ENCODE peak calls at places on chromosomes 12 and 14, in nine cellular contexts. X is tibial artery; Q is RKO; V is stimulated activated naive B cell treated with anti-CD40 and anti-IgM and Interleukin-4, amounts not matched to agents 10 μg/mL and 1 μg/mL and 100 μg/mL, for 72 hours; J is activated CD4-positive, alpha-beta T cell treated with anti-CD3 and anti-CD28 coated beads for 24 hours; K is anterior cingulate cortex; O is mammary epithelial cell; P is CMK; D is AG09309. B is an unnamed sample.

GRCh38 chr12:56040963-56041578 is 647 bp upstream of the RPS26 start:
- DNase-seq in D (no peak), O (peak; percentile 2), P (no peak), X (no peak), V (no peak), J (no peak), Q (no peak), K (no peak), B (no peak)

GRCh38 chr14:86153480-86153879 is 623.5 kb downstream of the FLRT2 start:
- DNase-seq in K (no peak), Q (no peak), J (no peak), V (no peak), P (no peak), D (no peak), O (no peak), X (no peak), B (no peak)

GRCh38 chr14:71702799-71703198 is 229.4 kb upstream of the RGS6 start:
- DNase-seq in J (no peak), K (no peak), P (no peak), X (no peak), D (no peak), Q (no peak), O (no peak), V (no peak), B (no peak)

GRCh38 chr14:71590131-71590530 is 342.1 kb upstream of the RGS6 start:
- DNase-seq in X (no peak), D (no peak), P (no peak), V (no peak), O (no peak), Q (no peak), K (no peak), J (no peak), B (no peak)

GRCh38 chr12:124624823-124625222 is 57.4 kb upstream of the NCOR2 start:
- DNase-seq in D (no peak), Q (no peak), V (no peak), J (no peak), P (no peak), X (no peak), O (no peak), K (no peak), B (no peak)

GRCh38 chr14:104843442-104844305 is 21.4 kb upstream of the CEP170B start:
- DNase-seq in V (no peak), J (no peak), Q (no peak), K (no peak), O (no peak), P (no peak), X (peak; percentile 65), D (no peak), B (no peak)

GRCh38 chr12:2743478-2743877 is 51.3 kb upstream of the FKBP4 start:
- DNase-seq in O (no peak), J (no peak), Q (no peak), X (no peak), P (no peak), K (no peak), V (no peak), D (no peak), B (no peak)

GRCh38 chr12:52805739-52806138 is 8.2 kb downstream of the KRT4 start:
- DNase-seq in O (no peak), K (no peak), X (no peak), Q (no peak), J (no peak), P (no peak), V (no peak), D (no peak), B (no peak)

GRCh38 chr14:73728106-73729014 is 14.2 kb upstream of the PNMA1 start:
- DNase-seq in Q (peak; percentile 79), X (peak; percentile 89), K (peak; percentile 80), O (peak; percentile 50), P (peak; percentile 81), D (no peak), V (peak; percentile 73), J (peak; percentile 89), B (peak; percentile 87)

GRCh38 chr12:21697829-21698630 is 40.4 kb upstream of the LDHB start:
- DNase-seq in X (no peak), Q (peak; percentile 45), K (no peak), O (peak; percentile 6), J (no peak), V (no peak), D (no peak), P (no peak), B (no peak)

GRCh38 chr14:100402631-100403030 is 79.5 kb downstream of the SLC25A47 start:
- DNase-seq in P (no peak), X (no peak), O (no peak), Q (no peak), K (no peak), V (no peak), D (no peak), J (no peak), B (no peak)

GRCh38 chr12:96907681-96908163 is 665 bp downstream of the NEDD1 start:
- DNase-seq in Q (peak; percentile 49), X (no peak), P (peak; percentile 2), D (no peak), J (no peak), V (no peak), K (no peak), O (peak; percentile 42), B (peak; percentile 16)

GRCh38 chr14:28635387-28635786 is 131.2 kb upstream of the FOXG1 start:
- DNase-seq in Q (peak; percentile 28), D (no peak), X (no peak), J (no peak), P (no peak), K (no peak), V (no peak), O (peak; percentile 27), B (no peak)

GRCh38 chr12:19916982-19917381 is 451.4 kb upstream of the PDE3A start:
- DNase-seq in J (no peak), Q (no peak), X (no peak), D (no peak), V (no peak), O (no peak), P (no peak), K (no peak), B (no peak)

GRCh38 chr14:104800600-104801283 is at the start of gene ZBTB42:
- DNase-seq in O (peak; percentile 66), P (no peak), D (no peak), V (no peak), Q (peak; percentile 49), X (peak; percentile 84), K (no peak), J (peak; percentile 30), B (peak; percentile 80)

GRCh38 chr12:78430501-78430900 is 434.1 kb upstream of the SYT1 start:
- DNase-seq in X (no peak), O (no peak), P (no peak), K (no peak), Q (no peak), D (no peak), V (no peak), J (no peak), B (no peak)

GRCh38 chr12:26833692-26834168 is 736 bp upstream of the ITPR2 start:
- DNase-seq in O (peak; percentile 25), P (no peak), V (peak; percentile 16), D (no peak), J (no peak), K (no peak), Q (peak; percentile 39), X (peak; percentile 71), B (peak; percentile 79)

GRCh38 chr14:36504805-36505192 is 15.2 kb downstream of the NKX2-1 start:
- DNase-seq in K (no peak), X (no peak), D (no peak), P (no peak), V (no peak), O (no peak), J (no peak), Q (no peak), B (no peak)

GRCh38 chr12:95790912-95791849 is 617 bp upstream of the NTN4 start:
- DNase-seq in D (no peak), X (peak; percentile 69), P (no peak), V (no peak), O (peak; percentile 39), K (no peak), Q (no peak), J (no peak), B (peak; percentile 18)

GRCh38 chr14:99476864-99477263 is 3.8 kb downstream of the SETD3 start:
- DNase-seq in J (no peak), D (no peak), P (no peak), V (no peak), K (no peak), O (peak; percentile 40), X (no peak), Q (peak; percentile 9), B (no peak)

GRCh38 chr14:85313801-85314207 is 216.1 kb upstream of the FLRT2 start:
- DNase-seq in K (no peak), Q (no peak), J (no peak), V (no peak), P (no peak), O (no peak), X (no peak), D (peak; percentile 77), B (no peak)

GRCh38 chr12:113935459-113935858 is 30.7 kb downstream of the RBM19 start:
- DNase-seq in O (no peak), D (no peak), Q (no peak), K (no peak), J (no peak), X (no peak), P (no peak), V (no peak), B (no peak)

GRCh38 chr14:39050389-39050788 is 52.6 kb downstream of the SEC23A start:
- DNase-seq in Q (peak; percentile 24), K (no peak), P (no peak), J (no peak), D (peak; percentile 52), X (no peak), V (no peak), O (peak; percentile 88), B (no peak)

GRCh38 chr12:19120795-19121194 is 8.7 kb upstream of the PLEKHA5 start:
- DNase-seq in J (no peak), P (no peak), K (no peak), V (no peak), D (no peak), Q (peak; percentile 55), X (no peak), O (peak; percentile 56), B (no peak)

GRCh38 chr12:131831635-131832041 is 3.4 kb downstream of the MMP17 start:
- DNase-seq in O (peak; percentile 14), K (peak; percentile 60), Q (peak; percentile 34), V (no peak), P (peak; percentile 84), X (peak; percentile 63), J (no peak), D (peak; percentile 66), B (no peak)

GRCh38 chr14:33836203-33836894 is 114.5 kb downstream of the EGLN3 start:
- DNase-seq in O (peak; percentile 32), V (no peak), J (no peak), X (no peak), K (peak; percentile 9), Q (no peak), D (no peak), P (peak; percentile 52), B (no peak)

GRCh38 chr12:89857652-89858274 is 149.1 kb upstream of the ATP2B1 start:
- DNase-seq in O (no peak), J (no peak), P (no peak), V (no peak), X (no peak), Q (no peak), K (no peak), D (no peak), B (no peak)

GRCh38 chr14:61585598-61586538 is 109.4 kb upstream of the HIF1A start:
- DNase-seq in O (no peak), J (no peak), X (peak; percentile 93), P (no peak), D (no peak), Q (no peak), V (no peak), K (no peak), B (no peak)

GRCh38 chr12:31363416-31363809 is 37.5 kb upstream of the SINHCAF start:
- DNase-seq in P (no peak), V (no peak), J (no peak), Q (no peak), K (no peak), D (no peak), X (no peak), O (no peak), B (no peak)

GRCh38 chr12:96206957-96207356 is 12.8 kb downstream of the ELK3 start:
- DNase-seq in O (no peak), Q (no peak), D (no peak), P (no peak), K (no peak), V (no peak), J (no peak), X (no peak), B (no peak)

GRCh38 chr12:69087986-69088385 is 151.4 kb upstream of the CPSF6 start:
- DNase-seq in K (no peak), J (no peak), O (no peak), Q (no peak), X (no peak), D (no peak), P (no peak), V (no peak), B (no peak)